ENCODE peak calls at places on chromosomes 4 and X, in four cellular contexts. D, W, E and C are unnamed samples. For H3K4me1, the result is how much of the 10 kb centered on the place peaks cover.

GRCh38 chrX:51496501-51497291 is at the start of gene NUDT11:
- DNase-seq in D (peak), W (peak), E (peak), C (peak)

GRCh38 chr4:112736718-112737135 is 99.8 kb downstream of the LARP7 start:
- DNase-seq in D (no peak), W (no peak), E (no peak), C (no peak)

GRCh38 chr4:102439835-102440234 is 61.3 kb upstream of the NFKB1 start:
- DNase-seq in D (no peak), E (peak), W (no peak), C (no peak)

GRCh38 chr4:188016754-188017153 is 21.2 kb downstream of the ZFP42 start:
- DNase-seq in D (peak), E (no peak), W (no peak), C (peak)

GRCh38 chr4:83022724-83023427 is 12.1 kb upstream of the COPS4 start:
- DNase-seq in W (no peak), E (no peak), D (no peak), C (no peak)

GRCh38 chr4:48801739-48802138 is 21.7 kb upstream of the FRYL start:
- DNase-seq in E (peak), W (no peak), D (no peak), C (no peak)

GRCh38 chrX:75986980-75987379 is 185.9 kb upstream of the PBDC1 start:
- DNase-seq in W (no peak), E (no peak), D (no peak), C (no peak)

GRCh38 chrX:77527233-77528001 is 80.2 kb downstream of the FGF16 start:
- DNase-seq in D (peak), E (no peak), W (no peak), C (peak)

GRCh38 chr4:120691106-120691505 is 231.4 kb downstream of the PRDM5 start:
- DNase-seq in W (no peak), D (no peak), E (no peak), C (no peak)

GRCh38 chrX:53511302-53511701 is 77.1 kb upstream of the HSD17B10 start:
- DNase-seq in W (no peak), D (no peak), E (no peak), C (no peak)

GRCh38 chr4:20418865-20419451 is 167.3 kb downstream of the SLIT2 start:
- DNase-seq in E (peak), D (no peak), W (no peak), C (peak)

GRCh38 chrX:39029221-39029620 is 228.0 kb downstream of the MID1IP1 start:
- DNase-seq in D (no peak), W (no peak), E (no peak), C (no peak)

GRCh38 chrX:37348237-37349130 is 680 bp upstream of the PRRG1 start:
- DNase-seq in E (peak), W (no peak), D (no peak), C (no peak)

GRCh38 chr4:9979101-9979815 is 42.0 kb downstream of the SLC2A9 start:
- DNase-seq in E (no peak), D (peak), W (no peak), C (no peak)

GRCh38 chr4:5956285-5957021 is 61.8 kb downstream of the C4orf50 start:
- DNase-seq in D (peak), E (peak), W (no peak), C (peak)

GRCh38 chr4:154519214-154519613 is 27.6 kb upstream of the DCHS2 start:
- DNase-seq in D (no peak), W (no peak), E (no peak), C (no peak)

GRCh38 chr4:79027656-79028055 is 88.4 kb upstream of the PAQR3 start:
- DNase-seq in W (no peak), D (no peak), E (peak), C (no peak)

GRCh38 chr4:165308606-165309005 is 18.9 kb upstream of the MSMO1 start:
- DNase-seq in D (no peak), W (no peak), E (no peak), C (no peak)

GRCh38 chr4:76993787-76994641 is 44.5 kb downstream of the SEPTIN11 start:
- DNase-seq in D (no peak), E (no peak), W (no peak), C (no peak)

GRCh38 chrX:71301195-71301924 is at the start of gene ITGB1BP2:
- DNase-seq in D (no peak), E (no peak), W (no peak), C (no peak)

GRCh38 chrX:44061940-44062339 is 88.8 kb upstream of the NDP start:
- DNase-seq in D (no peak), E (no peak), W (no peak), C (no peak)

GRCh38 chr4:152100378-152101201 is 339.8 kb upstream of the GATB start:
- DNase-seq in D (no peak), W (no peak), E (peak), C (no peak)

GRCh38 chr4:170990989-170991589 is 822.1 kb upstream of the GALNTL6 start:
- DNase-seq in D (peak), E (peak), W (no peak), C (peak)

GRCh38 chr4:136917312-136918110 is 614.8 kb downstream of the PCDH18 start:
- DNase-seq in W (no peak), D (no peak), E (no peak), C (no peak)

GRCh38 chr4:182847543-182847942 is 69.6 kb downstream of the DCTD start:
- DNase-seq in D (no peak), E (no peak), W (no peak), C (no peak)

GRCh38 chrX:150635952-150636351 is 57.2 kb upstream of the MTMR1 start:
- DNase-seq in D (no peak), W (no peak), E (peak), C (no peak)

GRCh38 chr4:25531272-25531671 is 124.4 kb upstream of the SLC34A2 start:
- DNase-seq in E (peak), W (no peak), D (no peak), C (no peak)

GRCh38 chr4:109432203-109432602 is 1.4 kb upstream of the SEC24B start:
- DNase-seq in D (no peak), W (no peak), E (no peak), C (peak)

GRCh38 chr4:151098191-151098590 is 1.2 kb upstream of the RPS3A start:
- DNase-seq in D (no peak), W (peak), E (no peak), C (no peak)

GRCh38 chr4:78560296-78560963 is 8.9 kb downstream of the ANXA3 start:
- DNase-seq in E (peak), W (no peak), D (no peak), C (no peak)

GRCh38 chrX:39724544-39724943 is 373.2 kb downstream of the BCOR start:
- DNase-seq in W (no peak), E (no peak), D (no peak), C (no peak)

GRCh38 chr4:86894465-86894864 is 2.2 kb upstream of the C4orf36 start:
- DNase-seq in E (peak), D (no peak), W (no peak), C (no peak)

GRCh38 chr4:158302076-158302866 is 92.0 kb downstream of the TMEM144 start:
- DNase-seq in D (no peak), W (no peak), E (peak), C (no peak)

GRCh38 chr4:139875456-139875855 is 209.8 kb downstream of the MGST2 start:
- DNase-seq in D (peak), W (no peak), E (no peak), C (peak)

GRCh38 chr4:182969651-182970279 is 52.6 kb upstream of the DCTD start:
- DNase-seq in W (no peak), E (peak), D (no peak), C (no peak)

GRCh38 chr4:188854451-188854850 is 715.2 kb downstream of the TRIML1 start:
- DNase-seq in E (no peak), W (no peak), D (no peak), C (no peak)

GRCh38 chr4:71962622-71963264 is 69.1 kb upstream of the NPFFR2 start:
- DNase-seq in W (no peak), E (no peak), D (no peak), C (no peak)

GRCh38 chr4:84338367-84338766 is 160.7 kb downstream of the NKX6-1 start:
- DNase-seq in D (no peak), E (no peak), W (no peak), C (no peak)

GRCh38 chr4:108851346-108851745 is 88.5 kb upstream of the ETNPPL start:
- DNase-seq in W (no peak), E (no peak), D (no peak), C (no peak)

GRCh38 chr4:54842226-54843055 is 184.7 kb downstream of the KIT start:
- DNase-seq in E (no peak), D (no peak), W (no peak), C (no peak)

GRCh38 chr4:54843946-54844345 is 186.2 kb downstream of the KIT start:
- DNase-seq in D (no peak), W (no peak), E (no peak), C (no peak)

GRCh38 chr4:54843106-54843505 is 185.3 kb downstream of the KIT start:
- DNase-seq in D (no peak), E (no peak), W (no peak), C (no peak)

GRCh38 chr4:54840430-54840829 is 182.7 kb downstream of the KIT start:
- DNase-seq in W (no peak), D (no peak), E (no peak), C (no peak)

DNA sequence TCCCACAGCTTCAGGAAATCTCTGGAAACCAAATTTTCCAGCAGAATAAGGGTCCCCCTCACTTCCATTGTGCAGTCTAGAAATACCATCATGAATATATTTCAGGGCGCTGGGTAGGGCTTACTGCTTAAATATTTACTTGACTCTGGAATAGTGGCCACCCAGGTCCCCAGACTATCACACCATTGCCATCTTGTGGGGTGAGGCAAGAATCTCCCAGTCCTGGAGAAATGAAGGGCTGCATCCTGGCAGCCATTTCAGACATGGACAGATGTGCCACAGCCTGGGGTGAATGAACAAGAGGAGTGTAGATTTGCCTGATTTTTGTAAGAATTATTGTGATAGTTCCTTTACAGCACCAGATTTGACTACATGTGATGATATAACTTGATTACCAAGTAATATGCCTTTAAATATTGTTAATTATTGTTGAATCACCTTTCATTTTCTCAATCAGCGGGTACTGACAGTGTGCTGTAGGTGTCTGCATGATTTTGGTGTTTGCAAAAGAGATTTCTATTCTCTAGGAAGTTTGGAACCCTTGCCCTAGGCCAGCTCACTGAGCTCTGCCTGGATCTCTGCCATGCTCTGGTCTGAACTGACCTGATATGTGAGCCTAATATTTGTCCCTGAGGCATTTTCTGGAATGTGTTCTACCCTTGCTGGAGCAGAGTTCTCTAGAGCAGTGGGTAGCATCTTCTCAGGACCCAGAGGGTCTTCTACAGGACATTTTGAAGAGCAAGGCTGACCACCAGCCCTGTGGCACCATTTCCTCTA is 183.4 kb downstream of the KIT start:
- DNase-seq in W (peak), D (no peak), E (peak), C (peak)
- TF ChIP-seq CTCF in W (no peak), D (peak), E (no peak), C (peak)

GRCh38 chrX:134932528-134933217 is 58.1 kb upstream of the SMIM10 start:
- DNase-seq in E (peak), D (no peak), W (no peak), C (no peak)
- H3K9ac ChIP-seq in E (no peak), D (no peak), W (no peak), C (no peak)

GRCh38 chr4:38605794-38606586 is 58.0 kb upstream of the KLF3 start:
- DNase-seq in W (peak), E (no peak), D (no peak), C (peak)
- H3K4me1 ChIP-seq in W (under half), E (under half), D (under half), C (under half)

DNA sequence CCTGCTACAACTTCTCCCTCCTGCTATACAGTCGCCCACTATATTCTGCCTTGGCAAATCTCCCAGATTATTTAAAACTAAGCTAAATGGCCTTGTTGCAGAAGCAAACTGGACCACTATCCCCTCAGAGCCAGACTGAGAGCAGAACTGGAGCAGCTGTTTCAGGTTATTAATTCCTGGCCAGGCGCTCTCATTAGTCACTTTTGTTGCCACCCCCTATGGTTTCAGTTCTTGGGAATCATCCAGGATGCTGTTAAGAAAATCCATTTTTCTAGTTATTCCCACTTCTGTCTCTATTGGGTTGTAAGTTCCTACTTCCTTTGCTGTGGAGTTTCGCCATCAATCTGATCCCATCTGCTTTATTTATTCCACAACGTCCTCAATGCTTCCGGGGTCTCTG is 30.1 kb downstream of the ADGRA3 start:
- DNase-seq in W (no peak), D (no peak), E (no peak), C (no peak)
- TF ChIP-seq CTCF in W (no peak), D (no peak), E (no peak), C (no peak)